ENCODE peak calls at places on chromosomes 5 and 9, in seven cellular contexts. One of them, this sample, is unnamed.

GRCh38 chr5:98099448-98100105 is 673.9 kb upstream of the RGMB start:
- DNase-seq in EH: peak
- DNase-seq in H9: no peak
- DNase-seq in coronary artery: no peak
- DNase-seq in head of caudate nucleus: no peak
- DNase-seq in mesothelial cell of epicardium: no peak
- DNase-seq in amniotic stem cell: no peak
- DNase-seq in this sample: no peak

GRCh38 chr5:104626122-104626521 is 1063.5 kb upstream of the NUDT12 start:
- DNase-seq in H9: no peak
- DNase-seq in EH: no peak
- DNase-seq in head of caudate nucleus: no peak
- DNase-seq in amniotic stem cell: no peak
- DNase-seq in coronary artery: no peak
- DNase-seq in mesothelial cell of epicardium: no peak
- DNase-seq in this sample: no peak

GRCh38 chr5:81234801-81235200 is 1.7 kb downstream of the CKMT2 start:
- DNase-seq in head of caudate nucleus: no peak
- DNase-seq in amniotic stem cell: no peak
- DNase-seq in EH: no peak
- DNase-seq in coronary artery: no peak
- DNase-seq in H9: no peak
- DNase-seq in mesothelial cell of epicardium: no peak
- DNase-seq in this sample: no peak

GRCh38 chr9:32968101-32969011 is 33.1 kb downstream of the APTX start:
- DNase-seq in EH: peak
- DNase-seq in amniotic stem cell: peak
- DNase-seq in coronary artery: no peak
- DNase-seq in mesothelial cell of epicardium: no peak
- DNase-seq in head of caudate nucleus: peak
- DNase-seq in H9: no peak
- DNase-seq in this sample: peak

GRCh38 chr9:112332674-112332976 is 794 bp downstream of the PTBP3 start:
- DNase-seq in head of caudate nucleus: no peak
- DNase-seq in mesothelial cell of epicardium: no peak
- DNase-seq in H9: no peak
- DNase-seq in EH: no peak
- DNase-seq in coronary artery: no peak
- DNase-seq in amniotic stem cell: no peak
- DNase-seq in this sample: no peak

GRCh38 chr5:179192891-179193470 is 132.8 kb downstream of the ZNF354C start:
- DNase-seq in head of caudate nucleus: no peak
- DNase-seq in amniotic stem cell: no peak
- DNase-seq in EH: no peak
- DNase-seq in mesothelial cell of epicardium: no peak
- DNase-seq in H9: no peak
- DNase-seq in coronary artery: no peak
- DNase-seq in this sample: no peak

GRCh38 chr9:35776018-35776417 is 15.4 kb upstream of the NPR2 start:
- DNase-seq in H9: no peak
- DNase-seq in coronary artery: no peak
- DNase-seq in mesothelial cell of epicardium: no peak
- DNase-seq in head of caudate nucleus: no peak
- DNase-seq in EH: no peak
- DNase-seq in amniotic stem cell: no peak
- DNase-seq in this sample: no peak

GRCh38 chr9:99269429-99269828 is 47.3 kb downstream of the SEC61B start:
- DNase-seq in H9: no peak
- DNase-seq in amniotic stem cell: peak
- DNase-seq in EH: peak
- DNase-seq in head of caudate nucleus: no peak
- DNase-seq in mesothelial cell of epicardium: no peak
- DNase-seq in coronary artery: no peak
- DNase-seq in this sample: no peak

GRCh38 chr5:22621084-22621483 is 232.1 kb downstream of the CDH12 start:
- DNase-seq in H9: peak
- DNase-seq in mesothelial cell of epicardium: no peak
- DNase-seq in head of caudate nucleus: no peak
- DNase-seq in coronary artery: no peak
- DNase-seq in EH: no peak
- DNase-seq in amniotic stem cell: no peak
- DNase-seq in this sample: no peak

GRCh38 chr5:124732891-124733670 is 13.4 kb downstream of the ZNF608 start:
- DNase-seq in coronary artery: no peak
- DNase-seq in EH: no peak
- DNase-seq in mesothelial cell of epicardium: no peak
- DNase-seq in head of caudate nucleus: no peak
- DNase-seq in amniotic stem cell: no peak
- DNase-seq in H9: no peak
- DNase-seq in this sample: no peak

GRCh38 chr9:77063645-77064285 is 44.3 kb downstream of the FOXB2 start:
- DNase-seq in coronary artery: no peak
- DNase-seq in amniotic stem cell: peak
- DNase-seq in H9: no peak
- DNase-seq in mesothelial cell of epicardium: no peak
- DNase-seq in head of caudate nucleus: no peak
- DNase-seq in EH: peak
- DNase-seq in this sample: no peak

GRCh38 chr5:129135633-129136032 is 41.1 kb downstream of the ISOC1 start:
- DNase-seq in coronary artery: no peak
- DNase-seq in EH: no peak
- DNase-seq in head of caudate nucleus: no peak
- DNase-seq in amniotic stem cell: no peak
- DNase-seq in mesothelial cell of epicardium: no peak
- DNase-seq in H9: peak
- DNase-seq in this sample: no peak

GRCh38 chr9:118606669-118607068 is 762.6 kb downstream of the BRINP1 start:
- DNase-seq in head of caudate nucleus: no peak
- DNase-seq in H9: no peak
- DNase-seq in amniotic stem cell: no peak
- DNase-seq in EH: no peak
- DNase-seq in coronary artery: no peak
- DNase-seq in mesothelial cell of epicardium: no peak
- DNase-seq in this sample: no peak

GRCh38 chr9:118643118-118643517 is 726.1 kb downstream of the BRINP1 start:
- DNase-seq in mesothelial cell of epicardium: no peak
- DNase-seq in EH: no peak
- DNase-seq in coronary artery: no peak
- DNase-seq in amniotic stem cell: no peak
- DNase-seq in H9: peak
- DNase-seq in head of caudate nucleus: no peak
- DNase-seq in this sample: peak